ENCODE peak calls at places on chromosomes 7 and 10, in nine cellular contexts. One of them, this sample, is unnamed.

GRCh38 chr7:42227931-42228591 is 8.9 kb downstream of the GLI3 start:
- DNase-seq in left colon: no peak
- DNase-seq in ELF-1: peak
- DNase-seq in NCI-H524: no peak
- DNase-seq in coronary artery: no peak
- DNase-seq in activated naive CD4-positive, alpha-beta T cell treated with anti-CD3 and anti-CD28 coated beads, Interleukin-2, amount 50 U/mL, for 16 hours: no peak
- DNase-seq in prostate gland: no peak
- DNase-seq in HEK293T: no peak
- DNase-seq in omental fat pad: no peak
- DNase-seq in this sample: no peak

GRCh38 chr7:30212720-30213119 is 71.7 kb upstream of the ZNRF2 start:
- DNase-seq in left colon: no peak
- DNase-seq in coronary artery: no peak
- DNase-seq in activated naive CD4-positive, alpha-beta T cell treated with anti-CD3 and anti-CD28 coated beads, Interleukin-2, amount 50 U/mL, for 16 hours: no peak
- DNase-seq in ELF-1: no peak
- DNase-seq in prostate gland: no peak
- DNase-seq in omental fat pad: no peak
- DNase-seq in NCI-H524: peak
- DNase-seq in HEK293T: no peak
- DNase-seq in this sample: no peak

GRCh38 chr10:18204050-18204449 is 63.8 kb downstream of the CACNB2 start:
- DNase-seq in NCI-H524: no peak
- DNase-seq in prostate gland: no peak
- DNase-seq in omental fat pad: no peak
- DNase-seq in coronary artery: no peak
- DNase-seq in left colon: no peak
- DNase-seq in HEK293T: no peak
- DNase-seq in activated naive CD4-positive, alpha-beta T cell treated with anti-CD3 and anti-CD28 coated beads, Interleukin-2, amount 50 U/mL, for 16 hours: no peak
- DNase-seq in ELF-1: no peak
- DNase-seq in this sample: no peak

GRCh38 chr10:14617125-14617524 is 157.6 kb downstream of the FAM107B start:
- DNase-seq in coronary artery: no peak
- DNase-seq in omental fat pad: no peak
- DNase-seq in prostate gland: no peak
- DNase-seq in left colon: no peak
- DNase-seq in NCI-H524: no peak
- DNase-seq in ELF-1: no peak
- DNase-seq in HEK293T: no peak
- DNase-seq in activated naive CD4-positive, alpha-beta T cell treated with anti-CD3 and anti-CD28 coated beads, Interleukin-2, amount 50 U/mL, for 16 hours: no peak
- DNase-seq in this sample: no peak

GRCh38 chr10:70320751-70321150 is 36.9 kb upstream of the NPFFR1 start:
- DNase-seq in prostate gland: no peak
- DNase-seq in HEK293T: no peak
- DNase-seq in left colon: no peak
- DNase-seq in NCI-H524: no peak
- DNase-seq in activated naive CD4-positive, alpha-beta T cell treated with anti-CD3 and anti-CD28 coated beads, Interleukin-2, amount 50 U/mL, for 16 hours: no peak
- DNase-seq in ELF-1: no peak
- DNase-seq in omental fat pad: no peak
- DNase-seq in coronary artery: peak
- DNase-seq in this sample: no peak

GRCh38 chr10:97924678-97925077 is 75.0 kb downstream of the GOLGA7B start:
- DNase-seq in omental fat pad: no peak
- DNase-seq in left colon: no peak
- DNase-seq in prostate gland: no peak
- DNase-seq in ELF-1: no peak
- DNase-seq in coronary artery: no peak
- DNase-seq in NCI-H524: no peak
- DNase-seq in HEK293T: no peak
- DNase-seq in activated naive CD4-positive, alpha-beta T cell treated with anti-CD3 and anti-CD28 coated beads, Interleukin-2, amount 50 U/mL, for 16 hours: no peak
- DNase-seq in this sample: no peak

GRCh38 chr10:43333653-43334052 is 37.8 kb upstream of the FXYD4 start:
- DNase-seq in activated naive CD4-positive, alpha-beta T cell treated with anti-CD3 and anti-CD28 coated beads, Interleukin-2, amount 50 U/mL, for 16 hours: no peak
- DNase-seq in HEK293T: no peak
- DNase-seq in omental fat pad: no peak
- DNase-seq in ELF-1: no peak
- DNase-seq in prostate gland: no peak
- DNase-seq in coronary artery: no peak
- DNase-seq in NCI-H524: no peak
- DNase-seq in left colon: no peak
- DNase-seq in this sample: no peak

GRCh38 chr7:2894118-2894940 is 50.2 kb upstream of the GNA12 start:
- DNase-seq in HEK293T: no peak
- DNase-seq in ELF-1: no peak
- DNase-seq in NCI-H524: no peak
- DNase-seq in activated naive CD4-positive, alpha-beta T cell treated with anti-CD3 and anti-CD28 coated beads, Interleukin-2, amount 50 U/mL, for 16 hours: peak
- DNase-seq in prostate gland: no peak
- DNase-seq in coronary artery: no peak
- DNase-seq in omental fat pad: no peak
- DNase-seq in left colon: peak
- DNase-seq in this sample: no peak

GRCh38 chr7:128831994-128832879 is 2.0 kb downstream of the FLNC start:
- DNase-seq in left colon: no peak
- DNase-seq in prostate gland: no peak
- DNase-seq in ELF-1: peak
- DNase-seq in omental fat pad: no peak
- DNase-seq in HEK293T: no peak
- DNase-seq in coronary artery: no peak
- DNase-seq in activated naive CD4-positive, alpha-beta T cell treated with anti-CD3 and anti-CD28 coated beads, Interleukin-2, amount 50 U/mL, for 16 hours: no peak
- DNase-seq in NCI-H524: peak
- DNase-seq in this sample: no peak

GRCh38 chr7:124152859-124153692 is 120.2 kb upstream of the TMEM229A start:
- DNase-seq in coronary artery: no peak
- DNase-seq in HEK293T: peak
- DNase-seq in left colon: no peak
- DNase-seq in prostate gland: no peak
- DNase-seq in omental fat pad: no peak
- DNase-seq in ELF-1: peak
- DNase-seq in activated naive CD4-positive, alpha-beta T cell treated with anti-CD3 and anti-CD28 coated beads, Interleukin-2, amount 50 U/mL, for 16 hours: no peak
- DNase-seq in NCI-H524: peak
- DNase-seq in this sample: peak